ENCODE peak calls at places on chromosomes 1 and 21, in four cellular contexts. U is endothelial cell of umbilical vein, I is neural progenitor cell, R is colonic mucosa. E is an unnamed sample.

GRCh38 chr1:28510350-28511223 is 4.7 kb downstream of the RCC1 start:
- DNase-seq in U (peak), I (no peak), R (no peak), E (no peak)

GRCh38 chr1:240189386-240189989 is 97.8 kb downstream of the FMN2 start:
- DNase-seq in U (peak), I (peak), R (peak), E (no peak)

GRCh38 chr1:2088434-2088833 is 38.2 kb downstream of the PRKCZ start:
- DNase-seq in U (no peak), I (peak), R (no peak), E (no peak)

GRCh38 chr1:3226664-3227371 is 157.8 kb downstream of the PRDM16 start:
- DNase-seq in U (no peak), I (no peak), R (no peak), E (no peak)

GRCh38 chr1:180247061-180247460 is 17.0 kb downstream of the LHX4 start:
- DNase-seq in U (no peak), I (no peak), R (no peak), E (no peak)

GRCh38 chr1:1004780-1005697 is 5.1 kb upstream of the HES4 start:
- DNase-seq in U (peak), I (peak), R (peak), E (peak)

GRCh38 chr1:204828352-204828850 is 42.3 kb upstream of the NFASC start:
- DNase-seq in U (peak), I (peak), R (peak), E (peak)

GRCh38 chr1:54681396-54681795 is 34.3 kb upstream of the TTC4 start:
- DNase-seq in U (no peak), I (peak), R (no peak), E (no peak)

GRCh38 chr1:74908131-74908530 is 175.2 kb downstream of the TYW3 start:
- DNase-seq in U (no peak), I (no peak), R (no peak), E (no peak)

GRCh38 chr1:37237948-37238347 is 203.6 kb upstream of the GRIK3 start:
- DNase-seq in U (no peak), I (no peak), R (no peak), E (no peak)

GRCh38 chr1:21936366-21937031 is 611 bp downstream of the HSPG2 start:
- DNase-seq in U (no peak), I (peak), R (peak), E (peak)

GRCh38 chr1:183281039-183281438 is 95.0 kb downstream of the LAMC2 start:
- DNase-seq in U (no peak), I (peak), R (no peak), E (no peak)

GRCh38 chr21:25626752-25627151 is 12.3 kb upstream of the JAM2 start:
- DNase-seq in U (no peak), I (no peak), R (no peak), E (no peak)

GRCh38 chr1:25504706-25505560 is 38.5 kb upstream of the LDLRAP1 start:
- DNase-seq in U (no peak), I (no peak), R (no peak), E (no peak)

GRCh38 chr1:8670371-8670818 is 147.0 kb downstream of the RERE start:
- DNase-seq in U (no peak), I (no peak), R (no peak), E (no peak)

GRCh38 chr1:203926025-203926540 is 64.7 kb downstream of the SNRPE start:
- DNase-seq in U (no peak), I (no peak), R (no peak), E (no peak)

GRCh38 chr1:90850181-90850924 is 133.3 kb upstream of the BARHL2 start:
- DNase-seq in U (no peak), I (peak), R (peak), E (no peak)

DNA sequence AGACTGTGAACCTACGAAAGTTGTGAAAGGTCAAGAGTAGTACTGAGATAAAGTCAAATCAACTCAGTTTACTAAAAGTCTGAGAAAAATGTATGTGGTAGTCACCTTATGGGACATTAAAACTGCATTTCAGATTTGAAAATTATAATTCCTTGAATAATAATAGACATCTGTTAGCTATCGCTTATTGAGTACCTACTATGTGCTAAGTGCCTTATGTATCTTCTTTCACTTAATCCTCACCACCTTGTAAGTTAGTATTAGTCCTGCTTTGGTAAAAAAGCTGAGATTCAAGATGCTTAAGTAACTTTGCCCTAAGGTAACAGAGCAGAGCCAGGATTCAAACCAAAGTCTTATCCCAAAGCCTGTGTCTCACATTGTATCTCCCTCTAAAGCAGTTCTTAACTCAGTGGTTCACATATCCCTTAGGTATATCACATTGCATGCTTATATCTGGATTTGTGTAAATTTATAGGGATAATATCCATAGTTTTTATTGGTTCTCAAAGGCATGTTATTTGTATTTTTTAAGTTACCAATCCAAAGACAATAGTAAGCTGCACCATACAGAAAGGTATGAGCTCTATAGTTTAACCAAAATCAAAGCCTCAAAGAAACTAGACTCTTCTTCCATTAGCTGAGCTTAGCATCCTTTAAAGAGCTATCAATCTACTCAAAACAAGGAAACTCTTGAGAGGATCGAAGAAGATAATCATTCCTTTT is 865 bp downstream of the PIGC start:
- DNase-seq in U (peak), I (no peak), R (no peak), E (no peak)
- H3K4me3 ChIP-seq in U (peak), I (peak), R (peak), E (peak)

GRCh38 chr1:217274927-217275616 is 355.8 kb downstream of the GPATCH2 start:
- DNase-seq in U (no peak), I (no peak), R (no peak), E (no peak)

GRCh38 chr1:217272385-217272784 is 358.5 kb downstream of the GPATCH2 start:
- DNase-seq in U (no peak), I (no peak), R (no peak), E (no peak)

GRCh38 chr1:217273866-217274265 is 357.0 kb downstream of the GPATCH2 start:
- DNase-seq in U (no peak), I (no peak), R (no peak), E (no peak)

GRCh38 chr1:217275617-217276398 is 355.1 kb downstream of the GPATCH2 start:
- DNase-seq in U (no peak), I (no peak), R (no peak), E (no peak)

GRCh38 chr1:217274416-217274815 is 356.5 kb downstream of the GPATCH2 start:
- DNase-seq in U (no peak), I (no peak), R (no peak), E (no peak)
- H3K9ac ChIP-seq in U (no peak), I (no peak), R (no peak), E (no peak)

GRCh38 chr1:176559474-176560390 is 96.8 kb downstream of the PAPPA2 start:
- DNase-seq in U (peak), I (peak), R (peak), E (peak)
- TF ChIP-seq CTCF in U (peak), I (peak), R (peak), E (peak)

GRCh38 chr1:181607524-181607923 is 124.2 kb downstream of the CACNA1E start:
- DNase-seq in U (no peak), I (no peak), R (no peak), E (no peak)
- H3K4me3 ChIP-seq in U (no peak), I (no peak), R (no peak), E (no peak)

GRCh38 chr1:43203859-43204258 is 31.7 kb downstream of the CFAP57 start:
- DNase-seq in U (no peak), I (no peak), R (no peak), E (no peak)

GRCh38 chr1:43207229-43207853 is 35.2 kb downstream of the CFAP57 start:
- DNase-seq in U (peak), I (no peak), R (no peak), E (no peak)

GRCh38 chr1:43205671-43206070 is 33.5 kb downstream of the CFAP57 start:
- DNase-seq in U (peak), I (no peak), R (no peak), E (no peak)

GRCh38 chr1:43204394-43204793 is 32.3 kb downstream of the CFAP57 start:
- DNase-seq in U (no peak), I (no peak), R (no peak), E (no peak)

GRCh38 chr1:43206721-43207228 is 34.6 kb downstream of the CFAP57 start:
- DNase-seq in U (no peak), I (peak), R (no peak), E (peak)
- H3K9ac ChIP-seq in U (peak), I (no peak), R (no peak), E (no peak)

DNA sequence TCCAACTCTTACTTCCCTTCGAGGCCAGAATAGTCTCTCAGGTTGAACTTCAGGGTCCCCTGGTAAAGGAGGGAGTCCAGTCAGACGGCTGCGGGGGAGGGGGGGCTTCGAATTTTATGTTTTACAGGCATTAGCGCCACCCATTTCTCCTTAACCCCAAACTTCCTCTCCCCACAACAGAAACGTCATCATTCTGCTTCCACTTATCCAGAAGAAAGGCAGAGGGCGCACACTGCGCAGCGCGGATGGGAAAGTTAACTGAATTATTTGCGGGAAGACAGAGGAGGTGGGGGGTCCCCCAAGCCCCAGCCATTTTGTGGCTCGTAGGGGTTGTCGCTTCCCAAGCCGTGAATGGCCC is 529 bp upstream of the PRMT2 start:
- DNase-seq in U (peak), I (peak), R (peak), E (no peak)
- TF ChIP-seq CTCF in U (no peak), I (peak), R (no peak), E (peak)

GRCh38 chr1:20291621-20292020 is 946 bp downstream of the VWA5B1 start:
- DNase-seq in U (no peak), I (peak), R (no peak), E (no peak)
- H3K4me3 ChIP-seq in U (no peak), I (peak), R (no peak), E (no peak)